ENCODE peak calls at places on chromosomes 2 and 18, in four cellular contexts. Z is fibroblast of gingiva, X is astrocyte of the cerebellum, Q is skeletal muscle cell. I is an unnamed sample.

GRCh38 chr2:215667544-215668243 is 231.8 kb upstream of the FN1 start:
- DNase-seq in Z (no peak), X (no peak), Q (no peak), I (no peak)

GRCh38 chr2:158995677-158996049 is 27.2 kb downstream of the TANC1 start:
- DNase-seq in Z (no peak), X (no peak), Q (no peak), I (no peak)

GRCh38 chr2:28976584-28976983 is 4.5 kb upstream of the TOGARAM2 start:
- DNase-seq in Z (no peak), X (peak), Q (no peak), I (no peak)

GRCh38 chr2:44745460-44745859 is 196.0 kb upstream of the SIX3 start:
- DNase-seq in Z (no peak), X (no peak), Q (no peak), I (no peak)

GRCh38 chr18:58091099-58091611 is 47.1 kb downstream of the NEDD4L start:
- DNase-seq in Z (no peak), X (no peak), Q (no peak), I (no peak)

GRCh38 chr2:109284816-109285215 is 155.8 kb downstream of the SH3RF3 start:
- DNase-seq in Z (peak), X (peak), Q (peak), I (no peak)

GRCh38 chr2:136874258-136874657 is 108.9 kb downstream of the THSD7B start:
- DNase-seq in Z (no peak), X (no peak), Q (no peak), I (no peak)

GRCh38 chr18:28422577-28422976 is 245.6 kb upstream of the CDH2 start:
- DNase-seq in Z (no peak), X (no peak), Q (no peak), I (no peak)

GRCh38 chr2:203940039-203940438 is 3.5 kb downstream of the ICOS start:
- DNase-seq in Z (no peak), X (no peak), Q (no peak), I (no peak)

GRCh38 chr18:21826196-21826595 is 85.6 kb downstream of the MIB1 start:
- DNase-seq in Z (peak), X (peak), Q (no peak), I (no peak)

GRCh38 chr2:172101008-172101706 is 1.5 kb downstream of the DLX2 start:
- DNase-seq in Z (peak), X (no peak), Q (no peak), I (no peak)

GRCh38 chr2:227939271-227940027 is 68.0 kb downstream of the DAW1 start:
- DNase-seq in Z (peak), X (peak), Q (no peak), I (no peak)

GRCh38 chr2:15665943-15666460 is 74.3 kb downstream of the DDX1 start:
- DNase-seq in Z (no peak), X (no peak), Q (no peak), I (no peak)

GRCh38 chr2:217706513-217706912 is 296.3 kb downstream of the TNS1 start:
- DNase-seq in Z (no peak), X (no peak), Q (no peak), I (no peak)

GRCh38 chr2:118826093-118826492 is 21.4 kb downstream of the EN1 start:
- DNase-seq in Z (no peak), X (no peak), Q (no peak), I (no peak)